ENCODE peak calls at places on chromosomes 4 and X, in five cellular contexts. A, N, I, G and Z are unnamed samples.

GRCh38 chr4:173367285-173367684 is 3.5 kb upstream of the SAP30 start:
- DNase-seq in A (no peak), N (no peak), I (peak), G (no peak), Z (no peak)

GRCh38 chr4:26051278-26051677 is 137.3 kb downstream of the SMIM20 start:
- DNase-seq in G (no peak), A (no peak), N (no peak), I (peak), Z (no peak)

GRCh38 chr4:188168621-188169020 is 29.4 kb downstream of the TRIML1 start:
- DNase-seq in A (no peak), G (no peak), N (no peak), I (no peak), Z (no peak)

GRCh38 chr4:5423670-5424069 is 284.7 kb downstream of the EVC2 start:
- DNase-seq in I (no peak), G (no peak), A (no peak), N (no peak), Z (no peak)

GRCh38 chrX:140190441-140191108 is 225.3 kb upstream of the CXorf66 start:
- DNase-seq in N (no peak), G (peak), A (no peak), I (peak), Z (no peak)

GRCh38 chr4:8882239-8882638 is 10.6 kb upstream of the HMX1 start:
- DNase-seq in I (no peak), N (no peak), A (no peak), G (no peak), Z (no peak)

GRCh38 chrX:17182317-17182716 is 192.7 kb upstream of the NHS start:
- DNase-seq in A (no peak), G (no peak), I (no peak), N (no peak), Z (no peak)

GRCh38 chrX:39813631-39814246 is 284.0 kb downstream of the BCOR start:
- DNase-seq in G (peak), A (peak), N (peak), I (peak), Z (no peak)

GRCh38 chrX:16839852-16840460 is 30.2 kb downstream of the RBBP7 start:
- DNase-seq in I (peak), G (no peak), A (no peak), N (peak), Z (no peak)

GRCh38 chr4:153018031-153018430 is 81.9 kb downstream of the FHDC1 start:
- DNase-seq in A (no peak), N (no peak), G (no peak), I (no peak), Z (no peak)

GRCh38 chrX:122094611-122095010 is 1047.2 kb downstream of the GLUD2 start:
- DNase-seq in N (no peak), G (no peak), I (peak), A (no peak), Z (no peak)

GRCh38 chr4:30757357-30757756 is 37.2 kb downstream of the PCDH7 start:
- DNase-seq in I (peak), N (no peak), G (peak), A (no peak), Z (no peak)

GRCh38 chrX:104864296-104864695 is 298.3 kb downstream of the IL1RAPL2 start:
- DNase-seq in N (no peak), A (no peak), I (peak), G (no peak), Z (no peak)

GRCh38 chrX:50747471-50747900 is 66.5 kb downstream of the SHROOM4 start:
- DNase-seq in I (peak), N (no peak), G (no peak), A (no peak), Z (no peak)

GRCh38 chr4:10082047-10082446 is 34.6 kb downstream of the WDR1 start:
- DNase-seq in I (no peak), A (no peak), G (no peak), N (no peak), Z (no peak)

GRCh38 chr4:80492761-80493160 is 157.2 kb downstream of the CFAP299 start:
- DNase-seq in I (no peak), G (no peak), A (no peak), N (no peak), Z (no peak)

GRCh38 chr4:161949941-161950725 is 213.7 kb downstream of the FSTL5 start:
- DNase-seq in G (peak), I (peak), N (no peak), A (no peak), Z (no peak)

GRCh38 chr4:42452823-42453222 is 55.5 kb downstream of the SHISA3 start:
- DNase-seq in G (no peak), A (no peak), I (no peak), N (no peak), Z (no peak)

GRCh38 chr4:180164799-180165198 is 2078.4 kb upstream of the TENM3 start:
- DNase-seq in N (no peak), G (peak), A (no peak), I (no peak), Z (no peak)

GRCh38 chr4:174217273-174218126 is 66.0 kb downstream of the FBXO8 start:
- DNase-seq in I (peak), A (peak), G (peak), N (no peak), Z (no peak)

GRCh38 chr4:154626793-154627484 is 14.5 kb upstream of the FGG start:
- DNase-seq in I (peak), G (no peak), N (peak), A (peak), Z (peak)

GRCh38 chr4:80322716-80323115 is 12.8 kb upstream of the CFAP299 start:
- DNase-seq in G (no peak), I (peak), A (no peak), N (no peak), Z (no peak)

GRCh38 chrX:144637731-144638130 is 609.6 kb upstream of the SPANXN1 start:
- DNase-seq in G (peak), I (no peak), N (no peak), A (no peak), Z (no peak)

GRCh38 chrX:40012039-40012799 is 85.5 kb downstream of the BCOR start:
- DNase-seq in N (no peak), A (peak), I (peak), G (no peak), Z (no peak)

GRCh38 chr4:1594871-1595788 is 89.0 kb downstream of the FAM53A start:
- DNase-seq in I (no peak), A (peak), N (no peak), G (no peak), Z (no peak)

GRCh38 chr4:33160126-33160525 is 2440.0 kb downstream of the PCDH7 start:
- DNase-seq in I (peak), G (no peak), A (no peak), N (no peak), Z (no peak)
- TF ChIP-seq CTCF in I (peak), G (peak), A (no peak), N (no peak), Z (peak)

GRCh38 chr4:124913237-124913636 is 200.7 kb upstream of the ANKRD50 start:
- DNase-seq in G (no peak), A (no peak), I (no peak), N (no peak), Z (no peak)
- TF ChIP-seq CTCF in G (no peak), A (no peak), I (no peak), N (no peak), Z (no peak)

GRCh38 chr4:163494360-163495241 is at the start of gene TMA16:
- DNase-seq in G (peak), A (peak), I (peak), N (peak), Z (peak)
- TF ChIP-seq CTCF in G (no peak), A (no peak), I (no peak), N (peak), Z (no peak)

GRCh38 chrX:127459784-127460183 is 592.4 kb downstream of the ACTRT1 start:
- DNase-seq in I (no peak), A (no peak), N (no peak), G (no peak), Z (no peak)
- TF ChIP-seq CTCF in I (no peak), A (no peak), N (no peak), G (no peak), Z (peak)

GRCh38 chrX:6574762-6575161 is 39.8 kb upstream of the VCX3A start:
- DNase-seq in G (no peak), A (no peak), N (no peak), I (no peak), Z (no peak)
- TF ChIP-seq CTCF in G (no peak), A (no peak), N (no peak), I (no peak), Z (peak)

GRCh38 chr4:170875868-170876267 is 786.1 kb upstream of the AADAT start:
- DNase-seq in I (no peak), N (no peak), G (no peak), A (no peak), Z (no peak)
- TF ChIP-seq CTCF in I (no peak), N (no peak), G (peak), A (no peak), Z (peak)

DNA sequence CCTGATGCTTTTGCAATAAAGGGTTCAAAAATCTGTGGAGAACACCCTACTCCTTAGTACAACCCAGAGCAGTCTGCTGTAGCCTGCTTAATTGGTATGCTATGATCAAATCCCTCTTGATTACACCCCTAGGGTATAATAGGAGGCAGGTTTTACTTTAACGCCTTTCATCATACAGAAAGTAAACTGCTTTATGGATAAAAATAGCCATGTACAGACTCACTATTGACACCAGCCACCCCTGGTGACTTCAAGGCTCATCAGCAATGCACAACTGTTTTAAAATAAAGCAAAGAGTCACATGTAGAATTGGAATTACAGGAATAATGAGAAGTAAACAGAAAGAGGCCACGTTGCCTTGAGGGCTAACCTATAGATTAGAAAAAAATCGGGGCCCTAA is 315.2 kb downstream of the DMD start:
- DNase-seq in G (no peak), N (no peak), I (no peak), A (no peak), Z (no peak)
- TF ChIP-seq CTCF in G (no peak), N (no peak), I (no peak), A (no peak), Z (no peak)

DNA sequence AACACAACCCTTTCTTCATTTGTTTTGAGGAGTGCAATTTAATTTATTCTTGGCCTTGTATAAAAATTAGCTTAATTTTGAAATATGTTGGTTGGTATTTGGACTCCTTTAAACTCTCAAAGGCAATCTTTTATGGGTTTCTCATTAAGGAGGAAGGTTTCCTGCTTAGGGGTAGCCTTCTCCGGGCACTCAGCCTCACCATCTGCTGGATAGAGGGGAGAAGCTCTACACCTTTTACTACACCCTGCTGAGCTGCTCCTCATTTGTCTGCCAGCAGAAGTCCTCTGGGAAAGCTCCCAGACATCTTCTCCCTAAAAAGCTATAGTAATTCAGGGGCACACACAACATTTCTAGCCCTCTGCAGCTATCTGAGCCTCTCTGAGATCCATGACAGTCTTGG is 179.1 kb downstream of the SOWAHB start:
- DNase-seq in G (no peak), N (no peak), I (no peak), A (no peak), Z (no peak)
- TF ChIP-seq CTCF in G (no peak), N (no peak), I (no peak), A (no peak), Z (no peak)

GRCh38 chr4:144572660-144573059 is 73.3 kb upstream of the HHIP start:
- DNase-seq in I (no peak), G (no peak), N (no peak), A (no peak), Z (no peak)
- TF ChIP-seq CTCF in I (no peak), G (no peak), N (no peak), A (no peak), Z (no peak)

GRCh38 chr4:108681321-108681809 is 31.0 kb downstream of the OSTC start:
- DNase-seq in A (no peak), I (no peak), G (no peak), N (no peak), Z (no peak)

GRCh38 chr4:108685036-108685686 is 34.8 kb downstream of the OSTC start:
- DNase-seq in A (no peak), I (peak), G (no peak), N (no peak), Z (no peak)

GRCh38 chr4:108683479-108683878 is 33.1 kb downstream of the OSTC start:
- DNase-seq in I (peak), G (peak), A (no peak), N (no peak), Z (no peak)
- TF ChIP-seq CTCF in I (peak), G (peak), A (no peak), N (peak), Z (peak)